ENCODE peak calls at places on chromosome 7, in nine cellular contexts. One of them, this sample, is unnamed.

GRCh38 chr7:115267503-115267902 is 345.6 kb downstream of the MDFIC start:
- DNase-seq in WTC11: no peak
- DNase-seq in CD8-positive, alpha-beta T cell: no peak
- DNase-seq in HFFc6: no peak
- DNase-seq in OCI-LY7: no peak
- DNase-seq in IMR-90: peak
- DNase-seq in BJ: no peak
- DNase-seq in psoas muscle: no peak
- DNase-seq in fibroblast of mammary gland: no peak
- DNase-seq in this sample: no peak

GRCh38 chr7:23067271-23067670 is 38.3 kb upstream of the KLHL7 start:
- DNase-seq in WTC11: no peak
- DNase-seq in CD8-positive, alpha-beta T cell: no peak
- DNase-seq in HFFc6: no peak
- DNase-seq in OCI-LY7: no peak
- DNase-seq in IMR-90: peak
- DNase-seq in BJ: no peak
- DNase-seq in psoas muscle: no peak
- DNase-seq in fibroblast of mammary gland: peak
- DNase-seq in this sample: no peak

GRCh38 chr7:116393654-116394053 is 105.9 kb upstream of the CAV2 start:
- DNase-seq in WTC11: no peak
- DNase-seq in CD8-positive, alpha-beta T cell: no peak
- DNase-seq in HFFc6: no peak
- DNase-seq in OCI-LY7: no peak
- DNase-seq in IMR-90: peak
- DNase-seq in BJ: no peak
- DNase-seq in psoas muscle: peak
- DNase-seq in fibroblast of mammary gland: peak
- DNase-seq in this sample: peak

GRCh38 chr7:88806280-88807037 is 10.9 kb upstream of the TEX47 start:
- DNase-seq in WTC11: no peak
- DNase-seq in CD8-positive, alpha-beta T cell: no peak
- DNase-seq in HFFc6: no peak
- DNase-seq in OCI-LY7: no peak
- DNase-seq in IMR-90: no peak
- DNase-seq in BJ: no peak
- DNase-seq in psoas muscle: no peak
- DNase-seq in fibroblast of mammary gland: no peak
- DNase-seq in this sample: no peak

GRCh38 chr7:117004899-117005298 is 51.6 kb downstream of the ST7 start:
- DNase-seq in WTC11: no peak
- DNase-seq in CD8-positive, alpha-beta T cell: no peak
- DNase-seq in HFFc6: no peak
- DNase-seq in OCI-LY7: no peak
- DNase-seq in IMR-90: no peak
- DNase-seq in BJ: no peak
- DNase-seq in psoas muscle: no peak
- DNase-seq in fibroblast of mammary gland: no peak
- DNase-seq in this sample: no peak

GRCh38 chr7:21828846-21829245 is 116.9 kb downstream of the CDCA7L start:
- DNase-seq in WTC11: peak
- DNase-seq in CD8-positive, alpha-beta T cell: no peak
- DNase-seq in HFFc6: no peak
- DNase-seq in OCI-LY7: no peak
- DNase-seq in IMR-90: no peak
- DNase-seq in BJ: no peak
- DNase-seq in psoas muscle: no peak
- DNase-seq in fibroblast of mammary gland: no peak
- DNase-seq in this sample: peak

GRCh38 chr7:48563334-48563733 is 361.0 kb upstream of the CDC14C start:
- DNase-seq in WTC11: no peak
- DNase-seq in CD8-positive, alpha-beta T cell: no peak
- DNase-seq in HFFc6: no peak
- DNase-seq in OCI-LY7: no peak
- DNase-seq in IMR-90: no peak
- DNase-seq in BJ: no peak
- DNase-seq in psoas muscle: no peak
- DNase-seq in fibroblast of mammary gland: no peak
- DNase-seq in this sample: no peak

GRCh38 chr7:10860516-10860915 is 113.2 kb upstream of the PHF14 start:
- DNase-seq in WTC11: no peak
- DNase-seq in CD8-positive, alpha-beta T cell: no peak
- DNase-seq in HFFc6: no peak
- DNase-seq in OCI-LY7: no peak
- DNase-seq in IMR-90: no peak
- DNase-seq in BJ: no peak
- DNase-seq in psoas muscle: no peak
- DNase-seq in fibroblast of mammary gland: peak
- DNase-seq in this sample: no peak

GRCh38 chr7:47556511-47557180 is 25.3 kb downstream of the TNS3 start:
- DNase-seq in WTC11: no peak
- DNase-seq in CD8-positive, alpha-beta T cell: no peak
- DNase-seq in HFFc6: no peak
- DNase-seq in OCI-LY7: no peak
- DNase-seq in IMR-90: no peak
- DNase-seq in BJ: no peak
- DNase-seq in psoas muscle: no peak
- DNase-seq in fibroblast of mammary gland: peak
- DNase-seq in this sample: no peak

GRCh38 chr7:127819975-127820778 is 168.2 kb downstream of the SND1 start:
- DNase-seq in WTC11: no peak
- DNase-seq in CD8-positive, alpha-beta T cell: no peak
- DNase-seq in HFFc6: peak
- DNase-seq in OCI-LY7: no peak
- DNase-seq in IMR-90: peak
- DNase-seq in BJ: no peak
- DNase-seq in psoas muscle: no peak
- DNase-seq in fibroblast of mammary gland: peak
- DNase-seq in this sample: no peak

GRCh38 chr7:120273476-120273975 is 551 bp downstream of the KCND2 start:
- DNase-seq in WTC11: peak
- DNase-seq in CD8-positive, alpha-beta T cell: no peak
- DNase-seq in HFFc6: no peak
- DNase-seq in OCI-LY7: no peak
- DNase-seq in IMR-90: no peak
- DNase-seq in BJ: no peak
- DNase-seq in psoas muscle: peak
- DNase-seq in fibroblast of mammary gland: peak
- DNase-seq in this sample: peak

GRCh38 chr7:67484244-67484751 is 487.7 kb downstream of the TYW1 start:
- DNase-seq in WTC11: peak
- DNase-seq in CD8-positive, alpha-beta T cell: no peak
- DNase-seq in HFFc6: peak
- DNase-seq in OCI-LY7: peak
- DNase-seq in IMR-90: peak
- DNase-seq in BJ: no peak
- DNase-seq in psoas muscle: peak
- DNase-seq in fibroblast of mammary gland: peak
- DNase-seq in this sample: peak

GRCh38 chr7:155009570-155010157 is 6.7 kb upstream of the PAXIP1 start:
- DNase-seq in WTC11: peak
- DNase-seq in CD8-positive, alpha-beta T cell: peak
- DNase-seq in HFFc6: no peak
- DNase-seq in OCI-LY7: peak
- DNase-seq in IMR-90: no peak
- DNase-seq in BJ: no peak
- DNase-seq in psoas muscle: no peak
- DNase-seq in fibroblast of mammary gland: peak
- DNase-seq in this sample: no peak

GRCh38 chr7:155011081-155011480 is 8.2 kb upstream of the PAXIP1 start:
- DNase-seq in WTC11: no peak
- DNase-seq in CD8-positive, alpha-beta T cell: no peak
- DNase-seq in HFFc6: no peak
- DNase-seq in OCI-LY7: no peak
- DNase-seq in IMR-90: no peak
- DNase-seq in BJ: no peak
- DNase-seq in psoas muscle: no peak
- DNase-seq in fibroblast of mammary gland: no peak
- DNase-seq in this sample: no peak

GRCh38 chr7:155002411-155003214 is at the start of gene PAXIP1:
- DNase-seq in WTC11: peak
- DNase-seq in CD8-positive, alpha-beta T cell: peak
- DNase-seq in HFFc6: no peak
- DNase-seq in OCI-LY7: peak
- DNase-seq in IMR-90: peak
- DNase-seq in BJ: no peak
- DNase-seq in psoas muscle: peak
- DNase-seq in fibroblast of mammary gland: peak
- DNase-seq in this sample: peak

GRCh38 chr7:155003215-155003999 is 483 bp upstream of the PAXIP1 start:
- DNase-seq in WTC11: peak
- DNase-seq in CD8-positive, alpha-beta T cell: peak
- DNase-seq in HFFc6: peak
- DNase-seq in OCI-LY7: peak
- DNase-seq in IMR-90: peak
- DNase-seq in BJ: no peak
- DNase-seq in psoas muscle: peak
- DNase-seq in fibroblast of mammary gland: peak
- DNase-seq in this sample: peak

DNA sequence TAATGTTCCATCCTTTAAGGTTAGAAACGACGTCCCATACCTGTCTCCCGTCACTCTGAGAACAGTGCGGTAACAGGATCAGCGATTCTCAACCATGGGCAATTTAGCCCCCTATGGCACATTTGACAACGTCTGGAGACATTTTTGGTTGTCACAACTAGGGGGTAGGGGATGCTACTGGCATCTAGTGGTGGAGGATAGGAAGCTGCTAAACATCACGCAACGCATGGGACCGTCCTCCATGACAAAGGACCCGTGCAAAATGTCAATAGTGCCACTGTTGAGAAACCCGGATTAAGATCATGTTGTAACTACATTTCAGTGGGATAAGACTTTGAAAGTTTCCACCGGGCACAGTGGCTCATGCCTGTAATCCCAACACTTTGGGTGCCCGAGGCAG is 5.0 kb upstream of the PAXIP1 start:
- DNase-seq in WTC11: peak
- DNase-seq in CD8-positive, alpha-beta T cell: no peak
- DNase-seq in HFFc6: no peak
- DNase-seq in OCI-LY7: peak
- DNase-seq in IMR-90: no peak
- DNase-seq in BJ: no peak
- DNase-seq in psoas muscle: no peak
- DNase-seq in fibroblast of mammary gland: peak
- DNase-seq in this sample: peak
- TF ChIP-seq CTCF in WTC11: no peak
- TF ChIP-seq CTCF in CD8-positive, alpha-beta T cell: no peak
- TF ChIP-seq CTCF in HFFc6: peak
- TF ChIP-seq CTCF in OCI-LY7: peak
- TF ChIP-seq CTCF in IMR-90: peak
- TF ChIP-seq CTCF in BJ: peak
- TF ChIP-seq CTCF in psoas muscle: peak
- TF ChIP-seq CTCF in fibroblast of mammary gland: peak
- TF ChIP-seq CTCF in this sample: no peak

GRCh38 chr7:100190059-100190711 is 12.5 kb downstream of the STAG3 start:
- DNase-seq in WTC11: no peak
- DNase-seq in CD8-positive, alpha-beta T cell: no peak
- DNase-seq in HFFc6: peak
- DNase-seq in OCI-LY7: peak
- DNase-seq in IMR-90: peak
- DNase-seq in BJ: peak
- DNase-seq in psoas muscle: no peak
- DNase-seq in fibroblast of mammary gland: peak
- DNase-seq in this sample: no peak
- TF ChIP-seq CTCF in WTC11: no peak
- TF ChIP-seq CTCF in CD8-positive, alpha-beta T cell: peak
- TF ChIP-seq CTCF in HFFc6: peak
- TF ChIP-seq CTCF in OCI-LY7: peak
- TF ChIP-seq CTCF in IMR-90: peak
- TF ChIP-seq CTCF in BJ: peak
- TF ChIP-seq CTCF in psoas muscle: peak
- TF ChIP-seq CTCF in fibroblast of mammary gland: peak
- TF ChIP-seq CTCF in this sample: peak

DNA sequence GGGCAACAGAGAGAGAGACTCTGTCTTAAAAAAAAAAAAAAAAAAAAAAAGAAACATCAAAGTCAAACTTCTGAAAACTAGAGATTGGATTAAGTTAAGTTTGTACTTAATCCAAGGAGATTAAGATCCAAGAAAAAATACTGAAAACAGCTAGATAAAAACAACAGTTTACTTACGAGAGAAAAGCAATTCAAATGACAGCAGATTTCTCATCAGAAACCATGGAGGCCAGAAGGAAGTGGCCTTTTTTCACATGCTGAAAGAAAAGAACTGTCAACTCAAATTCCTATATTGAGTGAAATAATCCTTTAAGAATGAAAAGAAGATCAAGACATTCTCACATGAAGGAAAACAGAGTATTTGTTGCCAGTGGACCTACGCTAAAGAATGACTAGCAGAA is 5.4 kb upstream of the CCDC71L start:
- DNase-seq in WTC11: no peak
- DNase-seq in CD8-positive, alpha-beta T cell: no peak
- DNase-seq in HFFc6: no peak
- DNase-seq in OCI-LY7: no peak
- DNase-seq in IMR-90: no peak
- DNase-seq in BJ: no peak
- DNase-seq in psoas muscle: no peak
- DNase-seq in fibroblast of mammary gland: no peak
- DNase-seq in this sample: no peak
- TF ChIP-seq CTCF in WTC11: no peak
- TF ChIP-seq CTCF in CD8-positive, alpha-beta T cell: no peak
- TF ChIP-seq CTCF in HFFc6: no peak
- TF ChIP-seq CTCF in OCI-LY7: no peak
- TF ChIP-seq CTCF in IMR-90: no peak
- TF ChIP-seq CTCF in BJ: no peak
- TF ChIP-seq CTCF in psoas muscle: no peak
- TF ChIP-seq CTCF in fibroblast of mammary gland: no peak
- TF ChIP-seq CTCF in this sample: no peak

DNA sequence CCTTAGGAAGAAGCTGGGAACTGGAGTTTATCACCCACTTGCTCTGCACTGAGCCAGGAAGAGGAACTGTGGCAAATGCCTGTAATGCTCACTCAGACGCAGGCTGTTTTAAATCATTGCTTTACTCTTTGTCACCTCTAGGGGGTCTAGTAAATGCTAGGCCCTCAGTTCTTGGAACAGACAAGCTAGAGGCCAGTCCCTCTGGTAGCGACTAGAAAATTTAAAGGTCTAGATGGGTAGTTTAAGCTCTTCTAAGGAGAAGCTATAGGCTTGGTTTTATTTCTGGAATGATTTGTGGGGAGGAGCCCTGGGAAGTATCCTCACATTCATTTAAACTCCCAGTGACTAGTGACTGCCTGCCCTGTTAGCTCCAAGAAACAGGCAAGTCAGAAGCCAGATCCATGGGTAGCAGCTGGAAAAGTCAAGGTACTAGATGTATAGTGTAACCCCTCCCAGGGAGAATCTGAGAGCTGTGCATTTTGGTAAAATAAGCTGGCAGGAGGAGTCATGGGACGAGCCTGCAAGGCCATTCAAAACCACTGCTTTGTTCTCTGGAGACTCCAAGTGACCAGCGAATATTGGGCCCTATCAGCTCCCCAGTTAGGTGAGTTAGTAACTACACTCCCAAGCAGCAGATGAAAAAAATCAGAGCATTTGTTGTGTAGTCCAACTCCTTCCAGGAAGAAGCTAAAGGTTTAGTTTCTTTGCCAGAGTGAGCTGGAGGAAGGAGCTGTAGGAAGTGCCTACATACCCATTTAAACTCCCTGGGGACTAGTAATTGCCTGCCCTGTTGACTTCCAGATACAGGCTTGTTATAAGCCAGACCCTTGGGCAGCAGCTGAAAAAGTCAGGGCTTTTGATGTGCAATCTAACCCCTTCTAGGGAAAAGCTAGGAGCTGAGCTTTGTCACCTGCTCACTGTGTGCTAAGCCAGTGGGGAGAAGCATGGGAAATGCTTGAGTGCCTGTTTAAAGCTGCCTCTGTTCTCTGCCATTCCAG is 68.9 kb downstream of the DYNC1I1 start:
- DNase-seq in WTC11: no peak
- DNase-seq in CD8-positive, alpha-beta T cell: no peak
- DNase-seq in HFFc6: no peak
- DNase-seq in OCI-LY7: peak
- DNase-seq in IMR-90: no peak
- DNase-seq in BJ: no peak
- DNase-seq in psoas muscle: no peak
- DNase-seq in fibroblast of mammary gland: peak
- DNase-seq in this sample: no peak
- TF ChIP-seq CTCF in WTC11: peak
- TF ChIP-seq CTCF in CD8-positive, alpha-beta T cell: no peak
- TF ChIP-seq CTCF in HFFc6: peak
- TF ChIP-seq CTCF in OCI-LY7: peak
- TF ChIP-seq CTCF in IMR-90: no peak
- TF ChIP-seq CTCF in BJ: peak
- TF ChIP-seq CTCF in psoas muscle: no peak
- TF ChIP-seq CTCF in fibroblast of mammary gland: peak
- TF ChIP-seq CTCF in this sample: peak